ENCODE peak calls at places on chromosome 7, in ten cellular contexts. V is glutamatergic neuron, S is astrocyte of the cerebellum, Q is colonic mucosa, F is lung, J is HFFc6, L is neural crest cell, H is RWPE1, W is left ventricle myocardium inferior, M is ovary. U is an unnamed sample.

GRCh38 chr7:139232377-139232717 is 1.3 kb downstream of the UBN2 start:
- DNase-seq in L (no peak), S (no peak), V (no peak), W (no peak), F (no peak), H (peak), M (no peak), J (no peak), Q (no peak), U (peak)

GRCh38 chr7:24865994-24866615 is 108.8 kb upstream of the GSDME start:
- DNase-seq in V (no peak), W (no peak), M (no peak), S (no peak), J (no peak), Q (no peak), H (no peak), L (no peak), F (no peak), U (no peak)

GRCh38 chr7:113301141-113301540 is 182.8 kb upstream of the SMIM30 start:
- DNase-seq in S (no peak), J (no peak), W (no peak), L (no peak), M (no peak), F (no peak), H (no peak), V (no peak), Q (no peak), U (no peak)

GRCh38 chr7:70271617-70272081 is 673.4 kb downstream of the AUTS2 start:
- DNase-seq in J (no peak), F (no peak), V (no peak), M (no peak), Q (no peak), S (no peak), W (no peak), L (no peak), H (peak), U (no peak)

GRCh38 chr7:98323597-98324322 is 42.3 kb downstream of the BRI3 start:
- DNase-seq in F (no peak), J (no peak), Q (no peak), M (no peak), S (peak), H (no peak), L (no peak), V (no peak), W (no peak), U (no peak)

GRCh38 chr7:100208911-100209408 is 10.8 kb upstream of the PVRIG start:
- DNase-seq in S (no peak), L (no peak), Q (no peak), W (no peak), H (no peak), V (no peak), M (no peak), J (no peak), F (no peak), U (peak)

GRCh38 chr7:112255388-112255720 is 48.9 kb downstream of the ZNF277 start:
- DNase-seq in S (no peak), M (no peak), J (no peak), F (no peak), W (no peak), V (no peak), Q (no peak), H (no peak), L (no peak), U (no peak)

GRCh38 chr7:82343-83155 is 109.8 kb upstream of the FAM20C start:
- DNase-seq in F (no peak), J (no peak), L (no peak), M (no peak), S (no peak), W (no peak), H (peak), V (no peak), Q (no peak), U (no peak)

GRCh38 chr7:157540606-157541294 is 203.9 kb downstream of the DNAJB6 start:
- DNase-seq in F (no peak), Q (no peak), H (no peak), S (no peak), V (peak), W (no peak), L (no peak), J (no peak), M (no peak), U (no peak)

GRCh38 chr7:51757960-51758359 is 441.4 kb upstream of the COBL start:
- DNase-seq in Q (no peak), S (no peak), L (no peak), J (no peak), M (no peak), V (no peak), H (no peak), W (no peak), F (no peak), U (no peak)

GRCh38 chr7:108201766-108202165 is 71.6 kb upstream of the LAMB4 start:
- DNase-seq in F (no peak), J (no peak), W (no peak), V (no peak), H (no peak), Q (no peak), M (no peak), L (no peak), S (peak), U (no peak)

GRCh38 chr7:140506788-140507464 is 27.6 kb upstream of the MKRN1 start:
- DNase-seq in Q (no peak), V (peak), F (no peak), W (peak), H (no peak), S (peak), J (peak), L (no peak), M (peak), U (peak)

GRCh38 chr7:151351027-151351426 is 9.4 kb downstream of the NUB1 start:
- DNase-seq in Q (peak), V (peak), J (no peak), F (no peak), L (peak), M (no peak), H (no peak), S (no peak), W (no peak), U (peak)

GRCh38 chr7:108442039-108442568 is 14.1 kb downstream of the NRCAM start:
- DNase-seq in F (no peak), V (peak), M (no peak), S (no peak), J (no peak), Q (no peak), H (peak), W (no peak), L (no peak), U (no peak)

GRCh38 chr7:5677538-5678294 is 103.7 kb downstream of the RNF216 start:
- DNase-seq in J (peak), W (peak), V (peak), H (peak), F (peak), Q (peak), S (no peak), L (peak), M (peak), U (peak)

GRCh38 chr7:57449904-57450303 is at the start of gene ZNF716:
- DNase-seq in W (no peak), H (no peak), Q (no peak), J (no peak), F (no peak), M (no peak), L (no peak), S (no peak), V (no peak), U (no peak)

GRCh38 chr7:71377062-71377461 is 245.1 kb downstream of the GALNT17 start:
- DNase-seq in F (no peak), W (no peak), Q (no peak), S (no peak), M (no peak), V (no peak), J (no peak), H (no peak), L (no peak), U (no peak)

GRCh38 chr7:151835636-151836035 is 41.3 kb downstream of the PRKAG2 start:
- DNase-seq in L (no peak), J (no peak), Q (no peak), F (no peak), H (no peak), M (no peak), V (no peak), S (no peak), W (no peak), U (no peak)

GRCh38 chr7:111242361-111242760 is 151.4 kb downstream of the LRRN3 start:
- DNase-seq in F (no peak), V (no peak), S (no peak), W (no peak), Q (no peak), J (no peak), L (no peak), M (no peak), H (no peak), U (no peak)

GRCh38 chr7:101687081-101687480 is 58.0 kb upstream of the MYL10 start:
- DNase-seq in V (no peak), S (no peak), H (no peak), F (no peak), L (no peak), Q (no peak), M (no peak), W (no peak), J (no peak), U (no peak)

GRCh38 chr7:98754041-98754479 is 115.8 kb downstream of the TMEM130 start:
- DNase-seq in H (no peak), W (no peak), Q (no peak), V (peak), J (peak), M (no peak), F (no peak), L (no peak), S (no peak), U (peak)

GRCh38 chr7:153385502-153385901 is 626.0 kb downstream of the ACTR3B start:
- DNase-seq in V (no peak), Q (no peak), W (no peak), H (no peak), F (no peak), M (no peak), J (no peak), S (no peak), L (no peak), U (no peak)

GRCh38 chr7:104982773-104983619 is 31.0 kb upstream of the KMT2E start:
- DNase-seq in W (no peak), H (no peak), J (no peak), F (no peak), Q (no peak), V (no peak), M (no peak), S (no peak), L (no peak), U (peak)

GRCh38 chr7:52877240-52877639 is 158.2 kb upstream of the POM121L12 start:
- DNase-seq in Q (no peak), W (no peak), J (no peak), H (no peak), L (no peak), V (no peak), M (no peak), S (no peak), F (no peak), U (no peak)

GRCh38 chr7:77427996-77428603 is 12.0 kb upstream of the GSAP start:
- DNase-seq in M (no peak), V (no peak), J (peak), S (no peak), F (no peak), Q (no peak), L (no peak), W (no peak), H (no peak), U (peak)

GRCh38 chr7:9391221-9391620 is 957.8 kb downstream of the NXPH1 start:
- DNase-seq in M (no peak), F (no peak), Q (no peak), J (no peak), S (peak), W (no peak), L (no peak), V (no peak), H (no peak), U (no peak)

GRCh38 chr7:141074162-141074989 is 512 bp downstream of the TMEM178B start:
- DNase-seq in S (no peak), J (no peak), L (peak), Q (no peak), F (no peak), W (no peak), M (no peak), H (no peak), V (peak), U (peak)

GRCh38 chr7:18859331-18859730 is 258.1 kb downstream of the TWIST1 start:
- DNase-seq in V (no peak), S (peak), W (no peak), J (no peak), L (no peak), F (no peak), H (no peak), Q (no peak), M (no peak), U (no peak)

GRCh38 chr7:21585070-21585724 is 42.4 kb downstream of the DNAH11 start:
- DNase-seq in V (no peak), Q (no peak), F (no peak), L (no peak), J (no peak), M (no peak), W (no peak), H (no peak), S (no peak), U (no peak)

GRCh38 chr7:21587139-21587773 is 44.4 kb downstream of the DNAH11 start:
- DNase-seq in Q (no peak), W (no peak), L (no peak), V (no peak), M (no peak), J (no peak), H (no peak), S (no peak), F (no peak), U (peak)
- TF ChIP-seq CTCF in Q (no peak), W (no peak), L (no peak), V (no peak), M (no peak), J (no peak), H (no peak), S (no peak), F (no peak), U (no peak)

GRCh38 chr7:103074519-103075336 is at the start of the genes ARMC10 and FBXL13:
- DNase-seq in V (peak), J (peak), S (peak), H (peak), F (peak), W (peak), M (peak), L (peak), Q (peak), U (peak)
- TF ChIP-seq CTCF in V (peak), J (peak), S (peak), H (peak), F (no peak), W (peak), M (peak), L (peak), Q (no peak), U (no peak)

DNA sequence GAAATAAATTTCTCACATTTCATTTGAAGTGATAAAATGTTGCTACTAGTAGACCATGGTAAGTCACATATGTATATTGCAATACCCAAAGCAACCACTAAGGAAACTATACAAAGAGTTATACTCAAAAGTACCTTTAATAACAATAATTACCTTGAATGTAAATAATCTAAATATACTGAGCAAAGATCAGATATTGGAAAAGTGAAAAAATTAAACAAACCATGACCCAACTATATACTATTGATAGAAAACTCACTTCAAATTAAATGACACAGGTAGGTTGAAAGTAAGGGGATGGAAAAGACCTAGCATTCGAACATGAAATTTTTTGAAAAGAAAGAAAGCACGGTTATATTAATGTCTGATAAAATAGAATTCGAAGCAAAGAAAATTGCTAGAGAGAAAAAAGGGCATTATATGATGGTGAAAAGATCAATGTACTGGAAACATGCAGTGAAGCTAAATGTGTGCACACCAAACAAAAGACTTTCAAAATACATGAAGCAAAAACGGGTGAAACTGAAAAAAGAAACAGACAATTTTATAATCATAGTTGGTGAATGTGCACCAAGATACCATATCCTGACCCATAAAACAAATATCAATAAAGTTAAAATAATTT is 29.1 kb downstream of the TFPI2 start:
- DNase-seq in H (no peak), W (no peak), J (no peak), L (no peak), F (no peak), V (no peak), S (no peak), Q (no peak), M (no peak), U (no peak)
- TF ChIP-seq CTCF in H (peak), W (peak), J (peak), L (peak), F (no peak), V (peak), S (no peak), Q (peak), M (no peak), U (peak)

DNA sequence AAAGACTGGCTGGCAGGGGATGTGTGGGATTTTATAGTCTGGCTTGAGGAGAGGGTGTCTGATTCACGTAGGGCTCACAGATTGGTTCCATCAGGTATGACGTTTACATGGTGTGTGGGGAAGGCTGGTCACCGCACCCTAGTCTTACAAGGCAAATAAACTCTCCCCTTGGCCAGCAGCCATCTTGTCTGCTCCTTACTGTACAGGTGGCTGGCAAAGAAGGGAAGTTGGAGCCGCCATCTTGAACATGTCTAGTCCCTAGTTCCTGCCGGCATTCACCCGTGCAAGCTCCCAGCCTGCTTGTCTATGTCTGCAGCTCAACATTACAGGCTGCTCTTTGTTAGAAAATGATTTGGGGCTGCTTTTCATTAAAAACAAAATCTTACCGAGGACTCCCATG is 97.6 kb downstream of the RAMP3 start:
- DNase-seq in Q (no peak), W (no peak), M (no peak), L (no peak), J (no peak), F (peak), S (no peak), H (no peak), V (no peak), U (no peak)
- TF ChIP-seq CTCF in Q (no peak), W (no peak), M (no peak), L (no peak), J (no peak), F (no peak), S (no peak), H (no peak), V (no peak), U (no peak)

GRCh38 chr7:115005942-115006341 is 84.0 kb downstream of the MDFIC start:
- DNase-seq in Q (peak), H (no peak), M (no peak), F (no peak), V (peak), L (no peak), S (no peak), W (no peak), J (no peak), U (no peak)
- TF ChIP-seq CTCF in Q (no peak), H (no peak), M (no peak), F (no peak), V (no peak), L (no peak), S (no peak), W (no peak), J (no peak), U (no peak)

GRCh38 chr7:117793496-117793895 is 79.7 kb downstream of the CTTNBP2 start:
- DNase-seq in H (no peak), F (no peak), M (no peak), S (no peak), Q (no peak), J (no peak), W (no peak), V (no peak), L (no peak), U (no peak)

GRCh38 chr7:117790731-117791130 is 82.5 kb downstream of the CTTNBP2 start:
- DNase-seq in M (no peak), L (no peak), Q (no peak), H (no peak), V (no peak), W (no peak), F (no peak), J (no peak), S (no peak), U (no peak)

GRCh38 chr7:117790251-117790650 is 83.0 kb downstream of the CTTNBP2 start:
- DNase-seq in S (no peak), J (no peak), V (no peak), L (no peak), H (no peak), F (no peak), M (no peak), Q (no peak), W (no peak), U (no peak)

GRCh38 chr7:117796889-117797288 is 76.4 kb downstream of the CTTNBP2 start:
- DNase-seq in H (no peak), J (no peak), L (no peak), Q (no peak), V (no peak), S (no peak), W (no peak), F (no peak), M (no peak), U (no peak)

GRCh38 chr7:117791877-117792780 is 81.1 kb downstream of the CTTNBP2 start:
- DNase-seq in V (no peak), J (no peak), W (no peak), H (no peak), F (no peak), Q (no peak), M (no peak), S (no peak), L (no peak), U (peak)
- TF ChIP-seq CTCF in V (no peak), J (no peak), W (no peak), H (no peak), F (no peak), Q (no peak), M (no peak), S (no peak), L (no peak), U (peak)

DNA sequence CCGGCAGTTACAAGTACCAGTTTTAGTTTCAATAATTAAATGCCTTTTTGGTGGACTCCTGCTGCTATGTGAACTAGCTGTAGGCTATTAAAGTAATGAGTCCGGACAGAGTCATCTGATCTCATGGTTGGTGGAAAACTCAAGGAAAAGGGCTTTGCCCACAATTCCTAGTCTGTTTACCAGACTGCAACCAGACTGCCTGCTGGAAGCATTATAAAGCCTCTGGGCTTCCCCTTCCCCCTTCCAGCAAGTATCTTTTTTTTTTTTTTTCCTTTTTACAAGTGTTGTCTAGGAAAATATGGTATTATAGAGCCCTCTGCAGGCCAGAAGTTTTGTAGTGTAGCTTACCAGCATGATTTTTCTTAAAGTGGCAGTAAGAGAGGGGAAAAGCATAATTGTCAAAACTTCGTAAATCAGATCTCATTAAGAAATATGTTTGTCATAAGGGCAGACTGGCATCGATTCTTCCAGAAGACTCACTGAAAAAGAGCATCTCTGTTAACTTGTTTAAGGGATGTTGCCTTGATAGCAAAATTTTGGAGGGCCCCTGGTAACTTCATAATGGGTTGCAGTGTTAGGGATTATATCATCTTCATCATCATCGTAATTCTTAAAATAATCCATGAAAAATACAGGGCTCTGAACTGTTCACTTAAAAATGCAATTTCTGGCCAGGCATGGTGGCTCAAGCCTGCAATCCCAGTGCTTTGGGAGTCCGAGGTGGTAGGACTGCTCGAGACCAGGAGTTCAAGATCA is 181.3 kb downstream of the TAX1BP1 start:
- DNase-seq in Q (peak), J (peak), H (peak), W (no peak), F (no peak), S (peak), M (peak), L (peak), V (no peak), U (peak)
- TF ChIP-seq CTCF in Q (peak), J (peak), H (peak), W (peak), F (peak), S (peak), M (no peak), L (peak), V (peak), U (peak)

GRCh38 chr7:43803865-43804264 is 45.4 kb downstream of the BLVRA start:
- DNase-seq in S (no peak), H (no peak), F (no peak), W (no peak), M (no peak), J (no peak), Q (no peak), L (no peak), V (no peak), U (no peak)

GRCh38 chr7:43799605-43800004 is 41.1 kb downstream of the BLVRA start:
- DNase-seq in J (no peak), F (no peak), W (no peak), L (no peak), M (no peak), V (no peak), S (no peak), Q (no peak), H (no peak), U (peak)
- TF ChIP-seq CTCF in J (peak), F (no peak), W (no peak), L (no peak), M (no peak), V (no peak), S (no peak), Q (no peak), H (no peak), U (no peak)